ENCODE peak calls at places on chromosomes 3 and 15, in five cellular contexts. J, F, X, I and L are unnamed samples.

GRCh38 chr3:171169866-171170265 is 143.3 kb upstream of the SLC2A2 start:
- DNase-seq in J (no peak), F (no peak), X (no peak), I (no peak), L (no peak)

GRCh38 chr3:191244242-191244867 is 45.3 kb downstream of the OSTN start:
- DNase-seq in J (no peak), F (no peak), X (no peak), I (no peak), L (no peak)

GRCh38 chr3:173911446-173911845 is 513.9 kb downstream of the NLGN1 start:
- DNase-seq in J (peak; percentile 83), F (no peak), X (no peak), I (no peak), L (no peak)

GRCh38 chr3:65436580-65436979 is 602.1 kb downstream of the MAGI1 start:
- DNase-seq in J (peak; percentile 25), F (no peak), X (no peak), I (no peak), L (no peak)

GRCh38 chr3:129313415-129313982 is 34.8 kb downstream of the HMCES start:
- DNase-seq in J (no peak), F (peak; percentile 33), X (no peak), I (no peak), L (no peak)

GRCh38 chr3:141875893-141876380 is 506 bp upstream of the ATP1B3 start:
- DNase-seq in J (peak; percentile 74), F (peak; percentile 36), X (peak; percentile 56), I (peak; percentile 72), L (peak; percentile 88)

GRCh38 chr3:30648670-30649357 is 42.4 kb downstream of the TGFBR2 start:
- DNase-seq in J (no peak), F (no peak), X (no peak), I (peak; percentile 32), L (no peak)

GRCh38 chr15:57527382-57528091 is 64.2 kb upstream of the MYZAP start:
- DNase-seq in J (peak; percentile 76), F (peak; percentile 68), X (peak; percentile 79), I (no peak), L (no peak)

GRCh38 chr3:168093229-168093628 is 2.5 kb downstream of the GOLIM4 start:
- DNase-seq in J (no peak), F (no peak), X (no peak), I (no peak), L (no peak)

GRCh38 chr3:40939113-40940070 is 259.9 kb upstream of the CTNNB1 start:
- DNase-seq in J (peak; percentile 19), F (no peak), X (no peak), I (no peak), L (peak; percentile 75)

GRCh38 chr3:39295184-39295775 is 15.4 kb upstream of the CX3CR1 start:
- DNase-seq in J (no peak), F (no peak), X (no peak), I (no peak), L (no peak)

DNA sequence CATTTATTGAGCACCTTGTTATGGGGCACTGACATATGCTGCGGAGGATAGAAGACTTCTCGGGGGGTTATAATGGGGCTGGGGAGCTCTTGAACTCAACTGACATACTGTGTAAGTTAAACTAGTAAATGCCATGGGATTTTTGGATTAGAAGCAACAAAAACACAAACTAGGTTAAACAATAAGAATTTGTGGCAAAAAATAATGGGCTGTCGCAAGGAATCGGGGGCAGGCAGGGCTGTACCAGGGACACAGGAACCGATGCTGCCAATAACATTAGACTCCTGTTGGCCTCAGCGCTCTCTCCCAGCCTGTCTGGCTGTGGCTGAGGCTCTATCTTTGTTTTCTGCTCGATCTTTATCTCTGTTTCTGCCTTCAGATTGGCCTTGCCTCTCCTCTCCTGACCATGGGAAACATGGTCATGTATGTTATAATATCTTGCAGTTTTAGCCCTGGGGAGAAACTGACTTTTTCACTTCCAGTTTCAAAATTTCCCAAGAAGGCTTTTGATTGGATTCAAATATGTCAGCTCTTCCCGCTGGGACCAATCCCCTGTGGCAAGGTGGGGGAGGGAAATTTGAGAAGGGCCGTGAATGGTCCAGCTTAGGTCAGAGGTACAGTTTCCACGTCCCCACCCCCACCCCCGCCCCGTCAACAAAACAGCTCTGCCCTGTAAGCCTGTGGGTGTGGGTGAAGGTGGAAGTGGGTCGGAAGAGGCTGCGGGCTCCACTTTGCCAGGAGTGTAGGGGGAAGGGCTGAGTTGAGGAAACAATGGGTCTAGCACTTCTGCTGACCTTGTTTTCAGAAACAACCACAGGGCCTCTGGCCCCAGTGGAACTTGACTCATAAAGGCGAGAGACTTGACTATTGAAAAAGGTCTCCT is 161.0 kb upstream of the TBL1XR1 start:
- DNase-seq in J (peak; percentile 68), F (peak; percentile 51), X (peak; percentile 80), I (peak; percentile 80), L (peak; percentile 81)
- H3K4me3 ChIP-seq in J (no peak overlapping the region), F (peak overlapping the region; percentile 19), X (no peak overlapping the region), I (peak overlapping the region; percentile 19), L (peak overlapping the region; percentile 53)

DNA sequence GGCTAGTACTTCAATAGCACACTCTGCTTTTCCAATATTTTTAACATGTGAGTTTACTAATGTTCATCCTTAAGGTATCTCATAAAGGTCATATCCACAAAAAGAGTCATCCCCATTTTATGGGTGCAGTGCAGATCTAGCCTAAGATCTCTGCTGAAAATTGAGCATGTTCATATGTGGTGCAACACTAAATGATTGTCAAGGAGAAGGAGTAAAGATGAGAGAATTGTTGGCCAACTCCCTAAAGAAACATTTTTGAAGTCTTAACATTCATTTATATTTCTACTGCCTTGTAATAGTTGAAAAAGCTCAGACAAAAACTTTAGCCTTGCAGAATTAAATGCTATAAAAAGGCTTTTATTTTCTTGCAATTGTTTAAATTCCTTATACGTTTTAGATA is 1159.6 kb downstream of the TBL1XR1 start:
- DNase-seq in J (no peak), F (no peak), X (no peak), I (no peak), L (no peak)
- H3K4me3 ChIP-seq in J (no peak overlapping the region), F (no peak overlapping the region), X (no peak overlapping the region), I (no peak overlapping the region), L (no peak overlapping the region)

DNA sequence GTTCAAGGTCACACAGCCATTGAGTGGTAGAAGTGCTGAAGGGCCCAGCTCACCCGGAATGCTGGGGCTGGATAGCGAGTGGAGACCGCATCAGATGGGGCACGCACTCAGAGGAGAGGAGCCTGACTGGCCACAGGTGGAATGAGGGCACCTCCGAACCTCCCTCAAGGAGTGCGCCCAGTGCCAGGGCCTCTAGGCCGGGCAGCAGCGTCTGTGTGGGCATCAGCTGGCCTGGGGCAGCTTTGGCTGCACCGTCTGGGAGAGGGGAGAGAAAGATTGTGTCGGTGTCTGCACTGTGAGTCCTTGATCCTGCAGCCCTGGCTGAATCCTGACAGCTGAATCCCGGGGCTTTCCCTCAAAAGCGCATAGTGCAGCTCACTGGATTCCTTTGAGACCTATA is 677 bp downstream of the ANKDD1A start:
- DNase-seq in J (no peak), F (peak; percentile 62), X (no peak), I (no peak), L (no peak)
- H3K4me3 ChIP-seq in J (peak overlapping the region; percentile 41), F (peak overlapping the region; percentile 62), X (no peak overlapping the region), I (no peak overlapping the region), L (peak overlapping the region; percentile 59)

GRCh38 chr3:86733257-86733656 is 257.7 kb downstream of the VGLL3 start:
- DNase-seq in J (no peak), F (no peak), X (no peak), I (no peak), L (no peak)
- H3K4me3 ChIP-seq in J (no peak overlapping the region), F (no peak overlapping the region), X (no peak overlapping the region), I (no peak overlapping the region), L (no peak overlapping the region)